ENCODE peak calls at places on chromosomes 5 and 9, in four cellular contexts. One of them, this sample, is unnamed.

GRCh38 chr5:10400834-10401233 is 40.8 kb upstream of the ROPN1L start:
- DNase-seq in A549: no peak
- DNase-seq in SK-N-SH: no peak
- DNase-seq in GM23338: no peak
- DNase-seq in this sample: no peak

GRCh38 chr9:135222991-135223760 is 135.7 kb downstream of the OLFM1 start:
- DNase-seq in A549: no peak
- DNase-seq in SK-N-SH: no peak
- DNase-seq in GM23338: no peak
- DNase-seq in this sample: no peak

GRCh38 chr9:109349431-109349846 is 28.6 kb upstream of the EPB41L4B start:
- DNase-seq in A549: peak
- DNase-seq in SK-N-SH: no peak
- DNase-seq in GM23338: no peak
- DNase-seq in this sample: peak

GRCh38 chr5:80216753-80217596 is 38.9 kb downstream of the SERINC5 start:
- DNase-seq in A549: no peak
- DNase-seq in SK-N-SH: no peak
- DNase-seq in GM23338: no peak
- DNase-seq in this sample: no peak

GRCh38 chr5:110880413-110880812 is 141.6 kb downstream of the SLC25A46 start:
- DNase-seq in A549: no peak
- DNase-seq in SK-N-SH: no peak
- DNase-seq in GM23338: no peak
- DNase-seq in this sample: no peak

GRCh38 chr5:104952876-104953275 is 1390.3 kb upstream of the NUDT12 start:
- DNase-seq in A549: no peak
- DNase-seq in SK-N-SH: no peak
- DNase-seq in GM23338: no peak
- DNase-seq in this sample: no peak

GRCh38 chr5:116778611-116779010 is 204.0 kb upstream of the SEMA6A start:
- DNase-seq in A549: no peak
- DNase-seq in SK-N-SH: no peak
- DNase-seq in GM23338: peak
- DNase-seq in this sample: no peak

GRCh38 chr9:128414461-128414860 is 6.2 kb upstream of the CERCAM start:
- DNase-seq in A549: peak
- DNase-seq in SK-N-SH: no peak
- DNase-seq in GM23338: peak
- DNase-seq in this sample: no peak

GRCh38 chr5:55934117-55934613 is 60.6 kb downstream of the IL6ST start:
- DNase-seq in A549: peak
- DNase-seq in SK-N-SH: no peak
- DNase-seq in GM23338: no peak
- DNase-seq in this sample: no peak

GRCh38 chr9:91954841-91955471 is 4.9 kb upstream of the ROR2 start:
- DNase-seq in A549: peak
- DNase-seq in SK-N-SH: peak
- DNase-seq in GM23338: peak
- DNase-seq in this sample: no peak

GRCh38 chr5:107275333-107275732 is 395.4 kb downstream of the EFNA5 start:
- DNase-seq in A549: no peak
- DNase-seq in SK-N-SH: no peak
- DNase-seq in GM23338: no peak
- DNase-seq in this sample: no peak

GRCh38 chr5:145471831-145472616 is 363.1 kb downstream of the PRELID2 start:
- DNase-seq in A549: no peak
- DNase-seq in SK-N-SH: no peak
- DNase-seq in GM23338: peak
- DNase-seq in this sample: no peak

GRCh38 chr9:135343733-135344522 is 135.7 kb upstream of the PPP1R26 start:
- DNase-seq in A549: peak
- DNase-seq in SK-N-SH: peak
- DNase-seq in GM23338: peak
- DNase-seq in this sample: peak

GRCh38 chr9:806285-807156 is 35.0 kb upstream of the DMRT1 start:
- DNase-seq in A549: peak
- DNase-seq in SK-N-SH: peak
- DNase-seq in GM23338: peak
- DNase-seq in this sample: peak

GRCh38 chr5:10315824-10316509 is 8.3 kb upstream of the CMBL start:
- DNase-seq in A549: no peak
- DNase-seq in SK-N-SH: no peak
- DNase-seq in GM23338: peak
- DNase-seq in this sample: no peak

GRCh38 chr5:87069974-87070608 is 197.6 kb upstream of the RASA1 start:
- DNase-seq in A549: peak
- DNase-seq in SK-N-SH: no peak
- DNase-seq in GM23338: peak
- DNase-seq in this sample: peak

GRCh38 chr5:96189987-96190386 is 228.3 kb upstream of the ELL2 start:
- DNase-seq in A549: no peak
- DNase-seq in SK-N-SH: no peak
- DNase-seq in GM23338: no peak
- DNase-seq in this sample: no peak

GRCh38 chr9:32681751-32682150 is 46.3 kb upstream of the TAF1L start:
- DNase-seq in A549: no peak
- DNase-seq in SK-N-SH: no peak
- DNase-seq in GM23338: no peak
- DNase-seq in this sample: no peak
- TF ChIP-seq REST in A549: peak
- TF ChIP-seq REST in SK-N-SH: no peak
- TF ChIP-seq REST in GM23338: no peak
- TF ChIP-seq REST in this sample: no peak

GRCh38 chr5:25095261-25095660 is 450.5 kb upstream of the CDH10 start:
- DNase-seq in A549: no peak
- DNase-seq in SK-N-SH: no peak
- DNase-seq in GM23338: no peak
- DNase-seq in this sample: no peak

GRCh38 chr5:25090818-25091217 is 446.0 kb upstream of the CDH10 start:
- DNase-seq in A549: no peak
- DNase-seq in SK-N-SH: no peak
- DNase-seq in GM23338: no peak
- DNase-seq in this sample: no peak

GRCh38 chr5:25090275-25090674 is 445.5 kb upstream of the CDH10 start:
- DNase-seq in A549: no peak
- DNase-seq in SK-N-SH: no peak
- DNase-seq in GM23338: no peak
- DNase-seq in this sample: no peak

GRCh38 chr5:25091917-25092316 is 447.1 kb upstream of the CDH10 start:
- DNase-seq in A549: no peak
- DNase-seq in SK-N-SH: no peak
- DNase-seq in GM23338: no peak
- DNase-seq in this sample: no peak

GRCh38 chr5:25094219-25094618 is 449.4 kb upstream of the CDH10 start:
- DNase-seq in A549: no peak
- DNase-seq in SK-N-SH: no peak
- DNase-seq in GM23338: peak
- DNase-seq in this sample: no peak
- H3K4me3 ChIP-seq in A549: no peak
- H3K4me3 ChIP-seq in SK-N-SH: no peak
- H3K4me3 ChIP-seq in GM23338: no peak
- H3K4me3 ChIP-seq in this sample: no peak

DNA sequence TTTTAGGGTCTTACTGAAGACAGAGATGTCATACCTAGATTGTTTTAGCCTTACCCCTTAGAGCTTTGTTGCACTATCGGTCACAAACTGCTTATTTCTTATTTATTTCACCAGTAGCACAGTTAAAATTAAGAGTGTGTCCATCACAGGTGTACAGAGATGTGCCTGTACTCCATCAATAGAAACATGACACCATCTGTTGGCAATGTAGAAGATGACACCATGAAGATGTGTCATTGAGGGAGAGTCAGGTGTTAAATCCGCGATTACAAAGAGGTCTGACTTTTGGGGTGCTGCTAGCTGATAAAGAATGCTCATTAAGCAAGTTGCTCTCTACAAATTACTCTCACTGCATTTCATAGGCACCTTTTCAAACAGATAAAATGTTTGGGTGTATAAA is 164.4 kb downstream of the SMARCA2 start:
- DNase-seq in A549: no peak
- DNase-seq in SK-N-SH: no peak
- DNase-seq in GM23338: no peak
- DNase-seq in this sample: no peak
- TF ChIP-seq CTCF in A549: no peak
- TF ChIP-seq CTCF in SK-N-SH: no peak
- TF ChIP-seq CTCF in GM23338: peak
- TF ChIP-seq CTCF in this sample: no peak

DNA sequence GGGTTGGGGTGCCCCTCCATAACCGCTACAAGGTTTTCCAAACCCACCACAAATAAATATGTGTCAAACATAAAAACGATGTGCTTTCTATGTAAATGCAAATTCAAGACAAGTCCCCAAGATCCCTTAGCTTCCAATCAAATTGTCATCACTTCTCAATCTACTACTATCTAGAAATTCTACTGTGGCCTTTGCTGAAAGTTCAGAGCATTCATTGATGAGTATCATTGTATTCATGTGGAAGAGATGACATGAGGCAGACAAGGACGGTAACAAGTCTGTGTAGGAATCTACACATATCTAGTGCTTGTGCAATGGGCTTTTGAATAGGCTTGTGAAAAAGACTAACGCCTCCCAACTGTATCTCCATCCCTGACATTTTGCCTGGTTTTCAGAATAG is 524.6 kb downstream of the PDE4D start:
- DNase-seq in A549: no peak
- DNase-seq in SK-N-SH: no peak
- DNase-seq in GM23338: no peak
- DNase-seq in this sample: no peak
- TF ChIP-seq REST in A549: no peak
- TF ChIP-seq REST in SK-N-SH: no peak
- TF ChIP-seq REST in GM23338: no peak
- TF ChIP-seq REST in this sample: no peak

GRCh38 chr9:137664676-137665075 is 45.9 kb downstream of the EHMT1 start:
- DNase-seq in A549: peak
- DNase-seq in SK-N-SH: no peak
- DNase-seq in GM23338: peak
- DNase-seq in this sample: no peak
- H3K4me3 ChIP-seq in A549: no peak
- H3K4me3 ChIP-seq in SK-N-SH: no peak
- H3K4me3 ChIP-seq in GM23338: peak
- H3K4me3 ChIP-seq in this sample: no peak

GRCh38 chr5:179008667-179009066 is 13.5 kb upstream of the GRM6 start:
- DNase-seq in A549: no peak
- DNase-seq in SK-N-SH: peak
- DNase-seq in GM23338: no peak
- DNase-seq in this sample: no peak
- TF ChIP-seq CTCF in A549: no peak
- TF ChIP-seq CTCF in SK-N-SH: peak
- TF ChIP-seq CTCF in GM23338: no peak
- TF ChIP-seq CTCF in this sample: no peak

DNA sequence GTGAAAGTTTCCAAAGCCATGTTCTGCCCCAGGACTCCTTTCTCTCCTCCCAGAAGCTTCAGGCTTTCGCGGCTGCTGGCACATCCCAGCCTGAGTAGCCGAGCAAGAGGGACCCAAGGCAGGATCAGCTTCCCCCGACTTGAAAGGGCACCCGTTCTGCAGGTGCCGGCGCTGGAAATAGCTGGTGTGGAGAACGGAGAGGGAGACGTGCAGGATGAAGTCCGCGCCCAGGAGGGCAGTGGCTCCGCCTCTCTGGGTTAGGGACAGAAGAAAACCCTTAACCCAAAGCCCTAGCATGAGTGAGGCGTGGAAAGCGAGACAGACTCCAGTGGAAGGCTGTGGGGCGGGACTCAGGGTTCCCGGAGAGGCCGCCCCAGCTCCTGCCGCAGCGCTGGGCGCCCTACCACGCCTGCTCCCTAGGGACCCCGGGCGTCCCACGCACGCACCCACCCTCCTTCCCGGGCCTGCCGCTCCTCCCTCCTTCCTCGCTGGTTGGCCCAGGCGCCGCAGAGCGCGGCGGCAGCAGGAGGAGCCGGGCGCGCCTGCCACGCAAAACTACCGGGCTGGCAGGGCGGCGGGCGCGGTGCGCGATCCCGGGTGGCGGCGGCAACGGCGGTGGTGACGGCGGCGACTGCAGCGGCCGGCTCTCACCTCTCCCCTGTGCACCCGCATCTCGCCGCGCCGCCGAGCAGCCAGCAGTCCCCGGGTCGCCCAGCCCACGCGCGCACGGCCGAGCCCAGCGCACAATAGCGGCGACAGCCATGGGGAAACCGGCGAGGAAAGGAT is at the start of gene SLC1A1:
- DNase-seq in A549: peak
- DNase-seq in SK-N-SH: peak
- DNase-seq in GM23338: peak
- DNase-seq in this sample: no peak
- TF ChIP-seq REST in A549: no peak
- TF ChIP-seq REST in SK-N-SH: no peak
- TF ChIP-seq REST in GM23338: no peak
- TF ChIP-seq REST in this sample: no peak

DNA sequence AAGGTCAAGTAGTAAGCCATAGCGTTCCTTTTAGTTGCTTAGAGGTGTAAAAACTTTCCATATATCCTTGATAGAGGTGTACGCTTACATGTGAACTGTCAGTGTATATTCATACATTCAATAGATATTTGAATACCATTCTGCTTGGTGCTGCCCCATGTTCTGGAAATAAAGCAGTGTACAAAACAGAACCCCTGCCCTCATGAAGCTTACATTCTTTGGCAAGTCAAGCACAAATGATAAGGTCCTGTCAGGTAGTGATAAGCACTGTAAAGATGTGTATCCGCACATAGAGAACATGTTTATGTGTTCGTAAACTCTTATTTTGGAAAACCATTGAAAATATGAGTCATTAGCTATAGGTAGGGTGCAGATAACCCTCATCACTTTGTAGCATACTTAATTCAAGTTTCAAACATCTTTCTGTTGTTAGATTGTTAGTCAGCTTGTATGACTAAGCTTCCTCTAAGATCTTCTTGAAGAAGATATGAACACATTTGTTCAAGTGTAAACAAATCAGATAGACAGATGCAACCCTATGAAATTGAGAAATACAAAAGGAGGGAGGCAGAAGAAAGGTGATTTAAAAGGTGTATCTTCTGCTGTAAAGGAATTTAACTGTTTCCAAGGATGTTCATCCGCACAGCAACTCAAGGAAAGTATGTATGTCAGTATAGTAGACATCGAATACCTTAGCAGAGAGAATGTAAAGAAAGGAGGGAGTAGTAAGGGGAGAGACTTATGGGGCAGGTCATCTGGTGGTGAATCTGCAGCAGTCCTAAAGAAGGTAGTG is 1.6 kb downstream of the GTF3C4 start:
- DNase-seq in A549: no peak
- DNase-seq in SK-N-SH: no peak
- DNase-seq in GM23338: no peak
- DNase-seq in this sample: no peak
- H3K4me3 ChIP-seq in A549: peak
- H3K4me3 ChIP-seq in SK-N-SH: peak
- H3K4me3 ChIP-seq in GM23338: peak
- H3K4me3 ChIP-seq in this sample: peak

GRCh38 chr5:133222040-133222439 is 170.2 kb downstream of the HSPA4 start:
- DNase-seq in A549: no peak
- DNase-seq in SK-N-SH: no peak
- DNase-seq in GM23338: no peak
- DNase-seq in this sample: no peak

GRCh38 chr5:133220851-133221674 is 169.2 kb downstream of the HSPA4 start:
- DNase-seq in A549: peak
- DNase-seq in SK-N-SH: no peak
- DNase-seq in GM23338: no peak
- DNase-seq in this sample: no peak

GRCh38 chr5:133222521-133222920 is 170.7 kb downstream of the HSPA4 start:
- DNase-seq in A549: no peak
- DNase-seq in SK-N-SH: no peak
- DNase-seq in GM23338: no peak
- DNase-seq in this sample: no peak

GRCh38 chr5:133222979-133223378 is 171.2 kb downstream of the HSPA4 start:
- DNase-seq in A549: no peak
- DNase-seq in SK-N-SH: no peak
- DNase-seq in GM23338: peak
- DNase-seq in this sample: no peak

GRCh38 chr5:133219296-133219695 is 167.5 kb downstream of the HSPA4 start:
- DNase-seq in A549: no peak
- DNase-seq in SK-N-SH: no peak
- DNase-seq in GM23338: peak
- DNase-seq in this sample: no peak
- TF ChIP-seq CTCF in A549: no peak
- TF ChIP-seq CTCF in SK-N-SH: no peak
- TF ChIP-seq CTCF in GM23338: peak
- TF ChIP-seq CTCF in this sample: no peak